ENCODE peak calls at places on chromosome 21, in four cellular contexts. One of them, this sample, is unnamed.

GRCh38 chr21:39441502-39442475 is 3.8 kb downstream of the LCA5L start:
- DNase-seq in AG09319: no peak
- DNase-seq in heart left ventricle: no peak
- DNase-seq in MCF 10A: peak; percentile 61
- DNase-seq in this sample: no peak

GRCh38 chr21:23017989-23018388 is 2019.8 kb downstream of the NCAM2 start:
- DNase-seq in AG09319: no peak
- DNase-seq in heart left ventricle: no peak
- DNase-seq in MCF 10A: no peak
- DNase-seq in this sample: no peak

GRCh38 chr21:32186843-32187242 is 92.0 kb downstream of the MIS18A start:
- DNase-seq in AG09319: no peak
- DNase-seq in heart left ventricle: no peak
- DNase-seq in MCF 10A: no peak
- DNase-seq in this sample: no peak

GRCh38 chr21:46604975-46605758 is at the start of gene S100B:
- DNase-seq in AG09319: no peak
- DNase-seq in heart left ventricle: no peak
- DNase-seq in MCF 10A: no peak
- DNase-seq in this sample: no peak

GRCh38 chr21:31564439-31564838 is 95.1 kb upstream of the SOD1 start:
- DNase-seq in AG09319: no peak
- DNase-seq in heart left ventricle: no peak
- DNase-seq in MCF 10A: no peak
- DNase-seq in this sample: no peak

GRCh38 chr21:46551636-46552241 is 53.1 kb downstream of the S100B start:
- DNase-seq in AG09319: no peak
- DNase-seq in heart left ventricle: no peak
- DNase-seq in MCF 10A: no peak
- DNase-seq in this sample: no peak

GRCh38 chr21:14923468-14923867 is 141.3 kb downstream of the NRIP1 start:
- DNase-seq in AG09319: peak; percentile 22
- DNase-seq in heart left ventricle: no peak
- DNase-seq in MCF 10A: no peak
- DNase-seq in this sample: no peak

GRCh38 chr21:23968722-23969647 is 1638.3 kb downstream of the MRPL39 start:
- DNase-seq in AG09319: no peak
- DNase-seq in heart left ventricle: no peak
- DNase-seq in MCF 10A: peak; percentile 68
- DNase-seq in this sample: no peak

GRCh38 chr21:34243562-34243961 is 120.2 kb upstream of the KCNE2 start:
- DNase-seq in AG09319: no peak
- DNase-seq in heart left ventricle: no peak
- DNase-seq in MCF 10A: peak; percentile 51
- DNase-seq in this sample: no peak

GRCh38 chr21:32611471-32611997 is 643 bp downstream of the CFAP298 start:
- DNase-seq in AG09319: no peak
- DNase-seq in heart left ventricle: no peak
- DNase-seq in MCF 10A: peak; percentile 21
- DNase-seq in this sample: no peak

GRCh38 chr21:20997633-20998455 is at the start of gene NCAM2:
- DNase-seq in AG09319: peak; percentile 59
- DNase-seq in heart left ventricle: peak; percentile 72
- DNase-seq in MCF 10A: no peak
- DNase-seq in this sample: no peak

GRCh38 chr21:34593423-34593822 is 21.5 kb downstream of the RCAN1 start:
- DNase-seq in AG09319: no peak
- DNase-seq in heart left ventricle: no peak
- DNase-seq in MCF 10A: no peak
- DNase-seq in this sample: no peak

GRCh38 chr21:31416465-31416864 is 72.4 kb upstream of the TIAM1 start:
- DNase-seq in AG09319: no peak
- DNase-seq in heart left ventricle: no peak
- DNase-seq in MCF 10A: peak; percentile 76
- DNase-seq in this sample: no peak

GRCh38 chr21:40074198-40074597 is 207.0 kb downstream of the PCP4 start:
- DNase-seq in AG09319: no peak
- DNase-seq in heart left ventricle: peak; percentile 14
- DNase-seq in MCF 10A: no peak
- DNase-seq in this sample: no peak

GRCh38 chr21:31133243-31133830 is 95.1 kb upstream of the KRTAP19-8 start:
- DNase-seq in AG09319: no peak
- DNase-seq in heart left ventricle: no peak
- DNase-seq in MCF 10A: no peak
- DNase-seq in this sample: no peak

GRCh38 chr21:30436986-30437385 is 3.1 kb upstream of the KRTAP15-1 start:
- DNase-seq in AG09319: no peak
- DNase-seq in heart left ventricle: no peak
- DNase-seq in MCF 10A: no peak
- DNase-seq in this sample: no peak

GRCh38 chr21:27590271-27590670 is 623.4 kb upstream of the ADAMTS5 start:
- DNase-seq in AG09319: peak; percentile 51
- DNase-seq in heart left ventricle: peak; percentile 26
- DNase-seq in MCF 10A: no peak
- DNase-seq in this sample: no peak

GRCh38 chr21:25370311-25370744 is 237.0 kb downstream of the MRPL39 start:
- DNase-seq in AG09319: peak; percentile 71
- DNase-seq in heart left ventricle: no peak
- DNase-seq in MCF 10A: peak; percentile 91
- DNase-seq in this sample: no peak

GRCh38 chr21:34916446-34916845 is 132.7 kb downstream of the RUNX1 start:
- DNase-seq in AG09319: peak; percentile 53
- DNase-seq in heart left ventricle: no peak
- DNase-seq in MCF 10A: no peak
- DNase-seq in this sample: no peak

GRCh38 chr21:33199516-33200217 is 30.1 kb upstream of the IFNAR2 start:
- DNase-seq in AG09319: peak; percentile 73
- DNase-seq in heart left ventricle: peak; percentile 86
- DNase-seq in MCF 10A: peak; percentile 96
- DNase-seq in this sample: peak; percentile 70

GRCh38 chr21:17726047-17726446 is 93.1 kb downstream of the C21orf91 start:
- DNase-seq in AG09319: no peak
- DNase-seq in heart left ventricle: no peak
- DNase-seq in MCF 10A: peak; percentile 25
- DNase-seq in this sample: no peak

GRCh38 chr21:32007461-32007860 is 134.6 kb downstream of the HUNK start:
- DNase-seq in AG09319: peak; percentile 24
- DNase-seq in heart left ventricle: no peak
- DNase-seq in MCF 10A: peak; percentile 47
- DNase-seq in this sample: no peak

GRCh38 chr21:17002628-17003027 is 510.2 kb upstream of the CXADR start:
- DNase-seq in AG09319: no peak
- DNase-seq in heart left ventricle: no peak
- DNase-seq in MCF 10A: no peak
- DNase-seq in this sample: no peak

GRCh38 chr21:31335957-31336738 is 7.9 kb downstream of the TIAM1 start:
- DNase-seq in AG09319: no peak
- DNase-seq in heart left ventricle: peak; percentile 20
- DNase-seq in MCF 10A: peak; percentile 88
- DNase-seq in this sample: no peak

GRCh38 chr21:27145134-27145798 is 178.4 kb upstream of the ADAMTS5 start:
- DNase-seq in AG09319: no peak
- DNase-seq in heart left ventricle: no peak
- DNase-seq in MCF 10A: no peak
- DNase-seq in this sample: no peak

GRCh38 chr21:40830836-40831235 is 16.1 kb downstream of the DSCAM start:
- DNase-seq in AG09319: no peak
- DNase-seq in heart left ventricle: no peak
- DNase-seq in MCF 10A: no peak
- DNase-seq in this sample: no peak

GRCh38 chr21:16159213-16159970 is 429.6 kb downstream of the USP25 start:
- DNase-seq in AG09319: peak; percentile 19
- DNase-seq in heart left ventricle: no peak
- DNase-seq in MCF 10A: no peak
- DNase-seq in this sample: no peak

GRCh38 chr21:15872236-15872635 is 142.5 kb downstream of the USP25 start:
- DNase-seq in AG09319: no peak
- DNase-seq in heart left ventricle: no peak
- DNase-seq in MCF 10A: no peak
- DNase-seq in this sample: no peak

GRCh38 chr21:23016617-23017016 is 2018.4 kb downstream of the NCAM2 start:
- DNase-seq in AG09319: no peak
- DNase-seq in heart left ventricle: no peak
- DNase-seq in MCF 10A: peak; percentile 33
- DNase-seq in this sample: no peak

GRCh38 chr21:33751120-33751519 is 108.8 kb downstream of the ITSN1 start:
- DNase-seq in AG09319: no peak
- DNase-seq in heart left ventricle: no peak
- DNase-seq in MCF 10A: no peak
- DNase-seq in this sample: no peak

GRCh38 chr21:34952701-34953100 is 96.4 kb downstream of the RUNX1 start:
- DNase-seq in AG09319: no peak
- DNase-seq in heart left ventricle: no peak
- DNase-seq in MCF 10A: no peak
- DNase-seq in this sample: no peak

GRCh38 chr21:39336457-39337008 is 12.4 kb downstream of the HMGN1 start:
- DNase-seq in AG09319: no peak
- DNase-seq in heart left ventricle: no peak
- DNase-seq in MCF 10A: no peak
- DNase-seq in this sample: no peak

GRCh38 chr21:35015435-35016024 is 33.6 kb downstream of the RUNX1 start:
- DNase-seq in AG09319: no peak
- DNase-seq in heart left ventricle: no peak
- DNase-seq in MCF 10A: no peak
- DNase-seq in this sample: no peak

GRCh38 chr21:9837946-9838801 is 683.2 kb upstream of the TPTE start:
- DNase-seq in AG09319: no peak
- DNase-seq in heart left ventricle: no peak
- DNase-seq in MCF 10A: no peak
- DNase-seq in this sample: no peak

GRCh38 chr21:45356251-45356650 is 48.7 kb upstream of the COL18A1 start:
- DNase-seq in AG09319: no peak
- DNase-seq in heart left ventricle: no peak
- DNase-seq in MCF 10A: no peak
- DNase-seq in this sample: no peak
- TF ChIP-seq CTCF in AG09319: no peak
- TF ChIP-seq CTCF in heart left ventricle: peak; percentile 11
- TF ChIP-seq CTCF in MCF 10A: no peak
- TF ChIP-seq CTCF in this sample: no peak

GRCh38 chr21:28783641-28784185 is 209.0 kb downstream of the LTN1 start:
- DNase-seq in AG09319: no peak
- DNase-seq in heart left ventricle: no peak
- DNase-seq in MCF 10A: no peak
- DNase-seq in this sample: no peak

GRCh38 chr21:28779914-28780313 is 212.8 kb downstream of the LTN1 start:
- DNase-seq in AG09319: no peak
- DNase-seq in heart left ventricle: no peak
- DNase-seq in MCF 10A: no peak
- DNase-seq in this sample: no peak

GRCh38 chr21:28776251-28776650 is 216.4 kb downstream of the LTN1 start:
- DNase-seq in AG09319: no peak
- DNase-seq in heart left ventricle: no peak
- DNase-seq in MCF 10A: no peak
- DNase-seq in this sample: no peak

DNA sequence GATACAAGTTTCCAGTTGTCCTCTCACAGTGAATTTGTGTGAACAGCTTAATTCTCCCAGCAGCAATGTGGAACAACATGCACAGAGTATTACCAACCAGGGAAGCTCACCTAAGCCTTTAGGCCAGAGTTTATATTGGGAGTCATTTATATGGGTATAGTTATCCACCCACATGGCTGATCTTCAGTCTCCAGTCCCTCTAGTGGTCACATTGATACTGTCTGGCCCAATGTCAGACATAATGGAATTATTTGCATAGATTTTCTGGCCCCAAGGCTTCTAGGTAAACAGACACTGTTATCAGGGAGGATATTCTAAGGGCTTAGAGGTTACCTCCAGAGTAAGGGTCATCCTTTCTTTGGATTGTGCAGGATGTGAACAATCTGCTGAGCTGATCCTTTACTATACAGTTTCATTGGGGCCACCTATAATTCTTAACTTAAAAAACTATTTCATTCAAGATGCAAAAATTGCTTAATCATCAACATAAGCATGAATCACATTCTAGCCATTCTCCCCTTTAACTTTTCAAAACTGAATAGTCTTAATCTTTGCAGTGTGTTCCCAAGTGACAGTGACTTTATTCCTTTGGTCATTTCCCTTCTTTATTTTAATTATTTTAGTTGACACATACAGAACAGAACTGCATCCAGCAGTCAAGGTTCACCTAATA is 210.9 kb downstream of the LTN1 start:
- DNase-seq in AG09319: no peak
- DNase-seq in heart left ventricle: no peak
- DNase-seq in MCF 10A: peak; percentile 43
- DNase-seq in this sample: no peak
- TF ChIP-seq CTCF in AG09319: peak; percentile 41
- TF ChIP-seq CTCF in heart left ventricle: peak; percentile 39
- TF ChIP-seq CTCF in MCF 10A: peak; percentile 18
- TF ChIP-seq CTCF in this sample: no peak

GRCh38 chr21:45445369-45445768 is 40.4 kb downstream of the COL18A1 start:
- DNase-seq in AG09319: no peak
- DNase-seq in heart left ventricle: no peak
- DNase-seq in MCF 10A: no peak
- DNase-seq in this sample: no peak

GRCh38 chr21:45441431-45442255 is 36.7 kb downstream of the COL18A1 start:
- DNase-seq in AG09319: no peak
- DNase-seq in heart left ventricle: no peak
- DNase-seq in MCF 10A: no peak
- DNase-seq in this sample: no peak

GRCh38 chr21:45444385-45444784 is 39.4 kb downstream of the COL18A1 start:
- DNase-seq in AG09319: no peak
- DNase-seq in heart left ventricle: no peak
- DNase-seq in MCF 10A: no peak
- DNase-seq in this sample: no peak

GRCh38 chr21:45442276-45442675 is 37.3 kb downstream of the COL18A1 start:
- DNase-seq in AG09319: no peak
- DNase-seq in heart left ventricle: no peak
- DNase-seq in MCF 10A: no peak
- DNase-seq in this sample: no peak

DNA sequence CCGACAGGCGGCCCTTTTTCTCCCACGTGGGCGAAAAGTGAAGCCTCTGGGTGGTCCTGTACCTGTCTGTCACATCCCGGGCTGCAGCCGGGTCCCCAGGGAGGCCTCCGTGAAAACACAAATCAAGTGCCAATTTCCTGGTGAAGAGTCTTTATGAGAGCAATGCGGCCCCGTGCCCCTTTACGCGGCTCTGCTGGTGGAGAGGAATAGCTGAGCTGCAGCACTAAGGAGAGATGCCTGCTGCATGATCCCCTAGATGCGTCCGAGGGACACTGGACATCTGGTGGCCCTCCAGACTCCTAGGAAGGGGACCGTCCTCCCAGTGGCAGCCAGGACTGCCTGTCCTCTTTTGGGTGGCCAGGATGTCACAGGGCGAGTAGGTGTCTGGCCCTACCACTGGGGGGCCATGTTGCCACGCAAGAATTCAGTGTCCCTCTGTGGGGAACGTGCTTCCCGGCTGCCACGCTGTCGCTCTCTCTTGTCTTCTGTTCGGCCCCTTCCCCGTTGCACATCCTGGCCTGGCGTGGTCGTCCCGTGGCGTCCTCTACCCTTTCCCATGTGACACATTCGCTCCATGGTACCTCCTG is 38.7 kb downstream of the COL18A1 start:
- DNase-seq in AG09319: no peak
- DNase-seq in heart left ventricle: no peak
- DNase-seq in MCF 10A: peak; percentile 18
- DNase-seq in this sample: no peak
- TF ChIP-seq CTCF in AG09319: no peak
- TF ChIP-seq CTCF in heart left ventricle: no peak
- TF ChIP-seq CTCF in MCF 10A: peak; percentile 10
- TF ChIP-seq CTCF in this sample: no peak

GRCh38 chr21:41933259-41934079 is 20.3 kb downstream of the C2CD2 start:
- DNase-seq in AG09319: no peak
- DNase-seq in heart left ventricle: no peak
- DNase-seq in MCF 10A: peak; percentile 74
- DNase-seq in this sample: no peak
- TF ChIP-seq CTCF in AG09319: peak; percentile 45
- TF ChIP-seq CTCF in heart left ventricle: peak; percentile 56
- TF ChIP-seq CTCF in MCF 10A: no peak
- TF ChIP-seq CTCF in this sample: no peak

This sample was measured in omental fat pad.